ENCODE peak calls at places on chromosomes 7 and 10, in eight cellular contexts. One of them, this sample, is unnamed.

GRCh38 chr10:96276831-96277230 is 5.5 kb upstream of the BLNK start:
- DNase-seq in C1 segment of cervical spinal cord: no peak
- DNase-seq in left cardiac atrium: no peak
- DNase-seq in A673: no peak
- DNase-seq in astrocyte: no peak
- DNase-seq in activated T-helper 2 cell treated with anti-CD3 and anti-CD28 coated beads, Interferon-gamma antibody, Interleukin-2, Interleukin-4, amounts not matched to agents 10 μg/mL and 5 μg/mL and 100 μg/mL, durations not matched to agents 14 hours and 24 hours and 36 hours: no peak
- DNase-seq in DND-41: no peak
- DNase-seq in NCI-H2227 treated with DMSO at 0.1 percent for 48 hours: no peak
- DNase-seq in this sample: no peak

GRCh38 chr10:119364941-119365340 is 157.6 kb downstream of the GRK5 start:
- DNase-seq in C1 segment of cervical spinal cord: no peak
- DNase-seq in left cardiac atrium: no peak
- DNase-seq in A673: no peak
- DNase-seq in astrocyte: peak
- DNase-seq in activated T-helper 2 cell treated with anti-CD3 and anti-CD28 coated beads, Interferon-gamma antibody, Interleukin-2, Interleukin-4, amounts not matched to agents 10 μg/mL and 5 μg/mL and 100 μg/mL, durations not matched to agents 14 hours and 24 hours and 36 hours: no peak
- DNase-seq in DND-41: no peak
- DNase-seq in NCI-H2227 treated with DMSO at 0.1 percent for 48 hours: no peak
- DNase-seq in this sample: no peak

GRCh38 chr10:2508971-2509605 is 558.3 kb upstream of the PFKP start:
- DNase-seq in C1 segment of cervical spinal cord: no peak
- DNase-seq in left cardiac atrium: no peak
- DNase-seq in A673: no peak
- DNase-seq in astrocyte: peak
- DNase-seq in activated T-helper 2 cell treated with anti-CD3 and anti-CD28 coated beads, Interferon-gamma antibody, Interleukin-2, Interleukin-4, amounts not matched to agents 10 μg/mL and 5 μg/mL and 100 μg/mL, durations not matched to agents 14 hours and 24 hours and 36 hours: no peak
- DNase-seq in DND-41: no peak
- DNase-seq in NCI-H2227 treated with DMSO at 0.1 percent for 48 hours: no peak
- DNase-seq in this sample: no peak

GRCh38 chr7:150339369-150339768 is 2.1 kb downstream of the RARRES2 start:
- DNase-seq in C1 segment of cervical spinal cord: no peak
- DNase-seq in left cardiac atrium: no peak
- DNase-seq in A673: no peak
- DNase-seq in astrocyte: no peak
- DNase-seq in activated T-helper 2 cell treated with anti-CD3 and anti-CD28 coated beads, Interferon-gamma antibody, Interleukin-2, Interleukin-4, amounts not matched to agents 10 μg/mL and 5 μg/mL and 100 μg/mL, durations not matched to agents 14 hours and 24 hours and 36 hours: no peak
- DNase-seq in DND-41: no peak
- DNase-seq in NCI-H2227 treated with DMSO at 0.1 percent for 48 hours: no peak
- DNase-seq in this sample: no peak

GRCh38 chr10:79073784-79074432 is 5.1 kb downstream of the ZMIZ1 start:
- DNase-seq in C1 segment of cervical spinal cord: no peak
- DNase-seq in left cardiac atrium: peak
- DNase-seq in A673: peak
- DNase-seq in astrocyte: peak
- DNase-seq in activated T-helper 2 cell treated with anti-CD3 and anti-CD28 coated beads, Interferon-gamma antibody, Interleukin-2, Interleukin-4, amounts not matched to agents 10 μg/mL and 5 μg/mL and 100 μg/mL, durations not matched to agents 14 hours and 24 hours and 36 hours: no peak
- DNase-seq in DND-41: no peak
- DNase-seq in NCI-H2227 treated with DMSO at 0.1 percent for 48 hours: no peak
- DNase-seq in this sample: no peak

GRCh38 chr10:5481121-5481520 is 18.2 kb downstream of the CALML5 start:
- DNase-seq in C1 segment of cervical spinal cord: no peak
- DNase-seq in left cardiac atrium: no peak
- DNase-seq in A673: no peak
- DNase-seq in astrocyte: no peak
- DNase-seq in activated T-helper 2 cell treated with anti-CD3 and anti-CD28 coated beads, Interferon-gamma antibody, Interleukin-2, Interleukin-4, amounts not matched to agents 10 μg/mL and 5 μg/mL and 100 μg/mL, durations not matched to agents 14 hours and 24 hours and 36 hours: no peak
- DNase-seq in DND-41: no peak
- DNase-seq in NCI-H2227 treated with DMSO at 0.1 percent for 48 hours: no peak
- DNase-seq in this sample: no peak

GRCh38 chr10:31912289-31912688 is 16.3 kb downstream of the ARHGAP12 start:
- DNase-seq in C1 segment of cervical spinal cord: no peak
- DNase-seq in left cardiac atrium: no peak
- DNase-seq in A673: no peak
- DNase-seq in astrocyte: peak
- DNase-seq in activated T-helper 2 cell treated with anti-CD3 and anti-CD28 coated beads, Interferon-gamma antibody, Interleukin-2, Interleukin-4, amounts not matched to agents 10 μg/mL and 5 μg/mL and 100 μg/mL, durations not matched to agents 14 hours and 24 hours and 36 hours: no peak
- DNase-seq in DND-41: no peak
- DNase-seq in NCI-H2227 treated with DMSO at 0.1 percent for 48 hours: no peak
- DNase-seq in this sample: peak

GRCh38 chr7:1665721-1666250 is 4.3 kb upstream of the ELFN1 start:
- DNase-seq in C1 segment of cervical spinal cord: no peak
- DNase-seq in left cardiac atrium: peak
- DNase-seq in A673: peak
- DNase-seq in astrocyte: no peak
- DNase-seq in activated T-helper 2 cell treated with anti-CD3 and anti-CD28 coated beads, Interferon-gamma antibody, Interleukin-2, Interleukin-4, amounts not matched to agents 10 μg/mL and 5 μg/mL and 100 μg/mL, durations not matched to agents 14 hours and 24 hours and 36 hours: no peak
- DNase-seq in DND-41: peak
- DNase-seq in NCI-H2227 treated with DMSO at 0.1 percent for 48 hours: no peak
- DNase-seq in this sample: peak

GRCh38 chr7:12054830-12055229 is 156.3 kb upstream of the TMEM106B start:
- DNase-seq in C1 segment of cervical spinal cord: no peak
- DNase-seq in left cardiac atrium: no peak
- DNase-seq in A673: no peak
- DNase-seq in astrocyte: no peak
- DNase-seq in activated T-helper 2 cell treated with anti-CD3 and anti-CD28 coated beads, Interferon-gamma antibody, Interleukin-2, Interleukin-4, amounts not matched to agents 10 μg/mL and 5 μg/mL and 100 μg/mL, durations not matched to agents 14 hours and 24 hours and 36 hours: no peak
- DNase-seq in DND-41: no peak
- DNase-seq in NCI-H2227 treated with DMSO at 0.1 percent for 48 hours: no peak
- DNase-seq in this sample: no peak

GRCh38 chr7:87151002-87151505 is 1.2 kb upstream of the DMTF1 start:
- DNase-seq in C1 segment of cervical spinal cord: no peak
- DNase-seq in left cardiac atrium: no peak
- DNase-seq in A673: no peak
- DNase-seq in astrocyte: no peak
- DNase-seq in activated T-helper 2 cell treated with anti-CD3 and anti-CD28 coated beads, Interferon-gamma antibody, Interleukin-2, Interleukin-4, amounts not matched to agents 10 μg/mL and 5 μg/mL and 100 μg/mL, durations not matched to agents 14 hours and 24 hours and 36 hours: no peak
- DNase-seq in DND-41: no peak
- DNase-seq in NCI-H2227 treated with DMSO at 0.1 percent for 48 hours: no peak
- DNase-seq in this sample: no peak

GRCh38 chr10:78331391-78331922 is 297.8 kb downstream of the RPS24 start:
- DNase-seq in C1 segment of cervical spinal cord: no peak
- DNase-seq in left cardiac atrium: peak
- DNase-seq in A673: no peak
- DNase-seq in astrocyte: peak
- DNase-seq in activated T-helper 2 cell treated with anti-CD3 and anti-CD28 coated beads, Interferon-gamma antibody, Interleukin-2, Interleukin-4, amounts not matched to agents 10 μg/mL and 5 μg/mL and 100 μg/mL, durations not matched to agents 14 hours and 24 hours and 36 hours: no peak
- DNase-seq in DND-41: no peak
- DNase-seq in NCI-H2227 treated with DMSO at 0.1 percent for 48 hours: no peak
- DNase-seq in this sample: no peak

GRCh38 chr7:90933984-90934383 is 330.2 kb upstream of the FZD1 start:
- DNase-seq in C1 segment of cervical spinal cord: no peak
- DNase-seq in left cardiac atrium: no peak
- DNase-seq in A673: no peak
- DNase-seq in astrocyte: no peak
- DNase-seq in activated T-helper 2 cell treated with anti-CD3 and anti-CD28 coated beads, Interferon-gamma antibody, Interleukin-2, Interleukin-4, amounts not matched to agents 10 μg/mL and 5 μg/mL and 100 μg/mL, durations not matched to agents 14 hours and 24 hours and 36 hours: no peak
- DNase-seq in DND-41: no peak
- DNase-seq in NCI-H2227 treated with DMSO at 0.1 percent for 48 hours: no peak
- DNase-seq in this sample: no peak

GRCh38 chr7:31069880-31070555 is 17.9 kb downstream of the ADCYAP1R1 start:
- DNase-seq in C1 segment of cervical spinal cord: no peak
- DNase-seq in left cardiac atrium: no peak
- DNase-seq in A673: no peak
- DNase-seq in astrocyte: no peak
- DNase-seq in activated T-helper 2 cell treated with anti-CD3 and anti-CD28 coated beads, Interferon-gamma antibody, Interleukin-2, Interleukin-4, amounts not matched to agents 10 μg/mL and 5 μg/mL and 100 μg/mL, durations not matched to agents 14 hours and 24 hours and 36 hours: no peak
- DNase-seq in DND-41: no peak
- DNase-seq in NCI-H2227 treated with DMSO at 0.1 percent for 48 hours: no peak
- DNase-seq in this sample: no peak

GRCh38 chr10:115555887-115556402 is 462.8 kb downstream of the ATRNL1 start:
- DNase-seq in C1 segment of cervical spinal cord: no peak
- DNase-seq in left cardiac atrium: no peak
- DNase-seq in A673: no peak
- DNase-seq in astrocyte: no peak
- DNase-seq in activated T-helper 2 cell treated with anti-CD3 and anti-CD28 coated beads, Interferon-gamma antibody, Interleukin-2, Interleukin-4, amounts not matched to agents 10 μg/mL and 5 μg/mL and 100 μg/mL, durations not matched to agents 14 hours and 24 hours and 36 hours: no peak
- DNase-seq in DND-41: no peak
- DNase-seq in NCI-H2227 treated with DMSO at 0.1 percent for 48 hours: no peak
- DNase-seq in this sample: no peak

GRCh38 chr7:2616973-2617709 is 14.6 kb upstream of the TTYH3 start:
- DNase-seq in C1 segment of cervical spinal cord: no peak
- DNase-seq in left cardiac atrium: peak
- DNase-seq in A673: no peak
- DNase-seq in astrocyte: no peak
- DNase-seq in activated T-helper 2 cell treated with anti-CD3 and anti-CD28 coated beads, Interferon-gamma antibody, Interleukin-2, Interleukin-4, amounts not matched to agents 10 μg/mL and 5 μg/mL and 100 μg/mL, durations not matched to agents 14 hours and 24 hours and 36 hours: no peak
- DNase-seq in DND-41: no peak
- DNase-seq in NCI-H2227 treated with DMSO at 0.1 percent for 48 hours: no peak
- DNase-seq in this sample: no peak

GRCh38 chr10:35336084-35336831 is at the start of gene CCNY:
- DNase-seq in C1 segment of cervical spinal cord: peak
- DNase-seq in left cardiac atrium: peak
- DNase-seq in A673: peak
- DNase-seq in astrocyte: peak
- DNase-seq in activated T-helper 2 cell treated with anti-CD3 and anti-CD28 coated beads, Interferon-gamma antibody, Interleukin-2, Interleukin-4, amounts not matched to agents 10 μg/mL and 5 μg/mL and 100 μg/mL, durations not matched to agents 14 hours and 24 hours and 36 hours: peak
- DNase-seq in DND-41: peak
- DNase-seq in NCI-H2227 treated with DMSO at 0.1 percent for 48 hours: peak
- DNase-seq in this sample: peak

GRCh38 chr7:142880886-142881505 is 4.5 kb downstream of the TRPV6 start:
- DNase-seq in C1 segment of cervical spinal cord: no peak
- DNase-seq in left cardiac atrium: no peak
- DNase-seq in A673: peak
- DNase-seq in astrocyte: no peak
- DNase-seq in activated T-helper 2 cell treated with anti-CD3 and anti-CD28 coated beads, Interferon-gamma antibody, Interleukin-2, Interleukin-4, amounts not matched to agents 10 μg/mL and 5 μg/mL and 100 μg/mL, durations not matched to agents 14 hours and 24 hours and 36 hours: peak
- DNase-seq in DND-41: peak
- DNase-seq in NCI-H2227 treated with DMSO at 0.1 percent for 48 hours: no peak
- DNase-seq in this sample: peak

GRCh38 chr10:95201736-95202135 is 7.7 kb downstream of the ACSM6 start:
- DNase-seq in C1 segment of cervical spinal cord: no peak
- DNase-seq in left cardiac atrium: no peak
- DNase-seq in A673: no peak
- DNase-seq in astrocyte: peak
- DNase-seq in activated T-helper 2 cell treated with anti-CD3 and anti-CD28 coated beads, Interferon-gamma antibody, Interleukin-2, Interleukin-4, amounts not matched to agents 10 μg/mL and 5 μg/mL and 100 μg/mL, durations not matched to agents 14 hours and 24 hours and 36 hours: no peak
- DNase-seq in DND-41: no peak
- DNase-seq in NCI-H2227 treated with DMSO at 0.1 percent for 48 hours: no peak
- DNase-seq in this sample: peak

GRCh38 chr7:2399848-2400587 is 3.4 kb upstream of the CHST12 start:
- DNase-seq in C1 segment of cervical spinal cord: no peak
- DNase-seq in left cardiac atrium: peak
- DNase-seq in A673: peak
- DNase-seq in astrocyte: peak
- DNase-seq in activated T-helper 2 cell treated with anti-CD3 and anti-CD28 coated beads, Interferon-gamma antibody, Interleukin-2, Interleukin-4, amounts not matched to agents 10 μg/mL and 5 μg/mL and 100 μg/mL, durations not matched to agents 14 hours and 24 hours and 36 hours: no peak
- DNase-seq in DND-41: peak
- DNase-seq in NCI-H2227 treated with DMSO at 0.1 percent for 48 hours: peak
- DNase-seq in this sample: peak

GRCh38 chr7:84102213-84102612 is 92.4 kb downstream of the SEMA3A start:
- DNase-seq in C1 segment of cervical spinal cord: no peak
- DNase-seq in left cardiac atrium: no peak
- DNase-seq in A673: no peak
- DNase-seq in astrocyte: no peak
- DNase-seq in activated T-helper 2 cell treated with anti-CD3 and anti-CD28 coated beads, Interferon-gamma antibody, Interleukin-2, Interleukin-4, amounts not matched to agents 10 μg/mL and 5 μg/mL and 100 μg/mL, durations not matched to agents 14 hours and 24 hours and 36 hours: no peak
- DNase-seq in DND-41: no peak
- DNase-seq in NCI-H2227 treated with DMSO at 0.1 percent for 48 hours: no peak
- DNase-seq in this sample: peak

GRCh38 chr10:8054498-8055407 is at the start of gene GATA3:
- DNase-seq in C1 segment of cervical spinal cord: no peak
- DNase-seq in left cardiac atrium: peak
- DNase-seq in A673: peak
- DNase-seq in astrocyte: peak
- DNase-seq in activated T-helper 2 cell treated with anti-CD3 and anti-CD28 coated beads, Interferon-gamma antibody, Interleukin-2, Interleukin-4, amounts not matched to agents 10 μg/mL and 5 μg/mL and 100 μg/mL, durations not matched to agents 14 hours and 24 hours and 36 hours: peak
- DNase-seq in DND-41: peak
- DNase-seq in NCI-H2227 treated with DMSO at 0.1 percent for 48 hours: no peak
- DNase-seq in this sample: peak

GRCh38 chr7:88757371-88757770 is 2.1 kb upstream of the ZNF804B start:
- DNase-seq in C1 segment of cervical spinal cord: no peak
- DNase-seq in left cardiac atrium: no peak
- DNase-seq in A673: no peak
- DNase-seq in astrocyte: no peak
- DNase-seq in activated T-helper 2 cell treated with anti-CD3 and anti-CD28 coated beads, Interferon-gamma antibody, Interleukin-2, Interleukin-4, amounts not matched to agents 10 μg/mL and 5 μg/mL and 100 μg/mL, durations not matched to agents 14 hours and 24 hours and 36 hours: no peak
- DNase-seq in DND-41: no peak
- DNase-seq in NCI-H2227 treated with DMSO at 0.1 percent for 48 hours: no peak
- DNase-seq in this sample: no peak

GRCh38 chr10:27564381-27564780 is 60.3 kb downstream of the RAB18 start:
- DNase-seq in C1 segment of cervical spinal cord: no peak
- DNase-seq in left cardiac atrium: no peak
- DNase-seq in A673: no peak
- DNase-seq in astrocyte: no peak
- DNase-seq in activated T-helper 2 cell treated with anti-CD3 and anti-CD28 coated beads, Interferon-gamma antibody, Interleukin-2, Interleukin-4, amounts not matched to agents 10 μg/mL and 5 μg/mL and 100 μg/mL, durations not matched to agents 14 hours and 24 hours and 36 hours: no peak
- DNase-seq in DND-41: peak
- DNase-seq in NCI-H2227 treated with DMSO at 0.1 percent for 48 hours: no peak
- DNase-seq in this sample: peak

This sample was measured in NCI-H226.